ENCODE peak calls at places on chromosomes 3 and 15, in five cellular contexts. Y is WTC11, S is HS-5, T is GM12865, I is A549. J is an unnamed sample.

GRCh38 chr3:166527325-166527724 is 690.1 kb upstream of the BCHE start:
- DNase-seq in I (no peak), T (no peak), Y (no peak), S (peak), J (no peak)

GRCh38 chr3:139916271-139916670 is 18.7 kb upstream of the CLSTN2 start:
- DNase-seq in I (no peak), S (no peak), Y (no peak), T (no peak), J (no peak)

GRCh38 chr15:35771878-35772442 is 226.0 kb upstream of the DPH6 start:
- DNase-seq in T (no peak), S (no peak), I (no peak), Y (no peak), J (no peak)

GRCh38 chr15:73704869-73705645 is 20.9 kb downstream of the CD276 start:
- DNase-seq in S (no peak), Y (peak), I (peak), T (peak), J (peak)

GRCh38 chr15:62118446-62118964 is 46.6 kb downstream of the C2CD4B start:
- DNase-seq in T (no peak), S (no peak), I (no peak), Y (no peak), J (no peak)

GRCh38 chr15:64825081-64825430 is 391 bp downstream of the PIF1 start:
- DNase-seq in Y (no peak), S (no peak), I (no peak), T (peak), J (no peak)

GRCh38 chr3:153172796-153173757 is 11.1 kb downstream of the RAP2B start:
- DNase-seq in Y (no peak), T (no peak), I (no peak), S (no peak), J (no peak)

GRCh38 chr15:100759698-100760356 is 119.8 kb upstream of the ALDH1A3 start:
- DNase-seq in S (peak), I (peak), T (no peak), Y (peak), J (peak)

GRCh38 chr3:9884555-9885165 is 4.6 kb upstream of the CIDEC start:
- DNase-seq in S (peak), T (no peak), I (peak), Y (no peak), J (peak)

GRCh38 chr15:33729648-33730047 is 238.6 kb upstream of the CHRM5 start:
- DNase-seq in S (no peak), Y (no peak), T (no peak), I (peak), J (peak)

GRCh38 chr3:189229421-189229820 is 57.6 kb downstream of the TPRG1 start:
- DNase-seq in T (no peak), S (no peak), I (peak), Y (no peak), J (no peak)

GRCh38 chr3:188348445-188349244 is 194.7 kb downstream of the LPP start:
- DNase-seq in T (no peak), S (peak), I (peak), Y (no peak), J (peak)

GRCh38 chr15:82648257-82649103 is 1.3 kb upstream of the CPEB1 start:
- DNase-seq in I (no peak), T (no peak), Y (peak), S (no peak), J (no peak)

GRCh38 chr15:79853492-79854328 is 43.1 kb downstream of the MTHFS start:
- DNase-seq in S (peak), T (peak), I (peak), Y (peak), J (peak)

GRCh38 chr15:48501208-48501607 is 144.3 kb downstream of the FBN1 start:
- DNase-seq in S (no peak), T (peak), I (no peak), Y (no peak), J (no peak)

GRCh38 chr3:113231827-113232253 is 20.5 kb downstream of the BOC start:
- DNase-seq in T (no peak), Y (no peak), I (peak), S (peak), J (peak)

GRCh38 chr3:72738752-72739520 is 109.3 kb downstream of the SHQ1 start:
- DNase-seq in S (no peak), T (peak), Y (peak), I (peak), J (no peak)

GRCh38 chr3:46926039-46926438 is 48.5 kb downstream of the PTH1R start:
- DNase-seq in Y (no peak), S (no peak), T (no peak), I (peak), J (no peak)

GRCh38 chr3:16768956-16769355 is 115.8 kb upstream of the PLCL2 start:
- DNase-seq in I (no peak), S (no peak), T (no peak), Y (no peak), J (no peak)

GRCh38 chr15:55770261-55770660 is 27.3 kb upstream of the PRTG start:
- DNase-seq in I (no peak), S (no peak), Y (no peak), T (no peak), J (no peak)

GRCh38 chr15:66564136-66565041 is 1.4 kb downstream of the LCTL start:
- DNase-seq in T (no peak), Y (peak), I (no peak), S (no peak), J (no peak)

GRCh38 chr3:129441782-129442181 is 1.8 kb downstream of the IFT122 start:
- DNase-seq in S (no peak), Y (no peak), T (no peak), I (no peak), J (no peak)

GRCh38 chr3:187181454-187182170 is 15.7 kb upstream of the RTP1 start:
- DNase-seq in T (no peak), Y (no peak), S (no peak), I (no peak), J (no peak)

GRCh38 chr3:136624381-136624780 is 127.8 kb downstream of the STAG1 start:
- DNase-seq in Y (no peak), I (no peak), S (no peak), T (no peak), J (no peak)

GRCh38 chr3:186209810-186210752 is 101.2 kb upstream of the ETV5 start:
- DNase-seq in I (no peak), T (peak), Y (peak), S (peak), J (peak)

GRCh38 chr3:32495085-32495484 is 7.6 kb downstream of the CMTM6 start:
- DNase-seq in S (no peak), I (no peak), Y (no peak), T (no peak), J (no peak)

GRCh38 chr3:60555704-60556340 is 695.4 kb downstream of the FHIT start:
- DNase-seq in S (peak), Y (peak), T (peak), I (no peak), J (no peak)

GRCh38 chr15:68492855-68493254 is 60.9 kb upstream of the ITGA11 start:
- DNase-seq in Y (no peak), T (no peak), S (no peak), I (peak), J (no peak)

GRCh38 chr3:127458698-127459097 is 131.8 kb downstream of the TPRA1 start:
- DNase-seq in Y (peak), I (no peak), S (no peak), T (no peak), J (no peak)

GRCh38 chr3:67524046-67524445 is 130.4 kb downstream of the SUCLG2 start:
- DNase-seq in Y (no peak), I (no peak), T (no peak), S (peak), J (no peak)

GRCh38 chr15:79942656-79943481 is 28.1 kb downstream of the BCL2A1 start:
- DNase-seq in T (no peak), Y (no peak), I (peak), S (peak), J (no peak)

GRCh38 chr15:38702178-38702912 is 137.7 kb upstream of the RASGRP1 start:
- DNase-seq in S (no peak), T (no peak), Y (no peak), I (peak), J (peak)

GRCh38 chr3:169327969-169328368 is 335.5 kb downstream of the MECOM start:
- DNase-seq in Y (no peak), T (no peak), S (no peak), I (peak), J (peak)